ENCODE peak calls at places on chromosomes 3 and 15, in four cellular contexts. O is fibroblast of mammary gland, J is bronchial epithelial cell, I is stomach. S is an unnamed sample.

GRCh38 chr3:157785071-157785826 is 282.0 kb upstream of the VEPH1 start:
- DNase-seq in O (peak), J (peak), I (no peak), S (peak)

GRCh38 chr15:60442763-60443162 is 36.2 kb downstream of the ICE2 start:
- DNase-seq in O (peak), J (peak), I (no peak), S (no peak)

GRCh38 chr3:134249935-134250716 is 533 bp downstream of the RYK start:
- DNase-seq in O (peak), J (peak), I (peak), S (peak)

GRCh38 chr3:149462653-149463052 is 11.8 kb upstream of the TM4SF4 start:
- DNase-seq in O (peak), J (no peak), I (no peak), S (peak)

GRCh38 chr3:165645191-165645590 is 192.0 kb downstream of the BCHE start:
- DNase-seq in O (no peak), J (peak), I (no peak), S (no peak)

GRCh38 chr3:109921509-109921908 is 584.2 kb upstream of the DPPA4 start:
- DNase-seq in O (no peak), J (no peak), I (no peak), S (no peak)

GRCh38 chr3:133054572-133054971 is 16.4 kb downstream of the TMEM108 start:
- DNase-seq in O (no peak), J (no peak), I (no peak), S (no peak)

GRCh38 chr15:57356636-57357035 is 19.7 kb upstream of the CGNL1 start:
- DNase-seq in O (no peak), J (peak), I (no peak), S (peak)

GRCh38 chr3:47288966-47289910 is 6.5 kb downstream of the KLHL18 start:
- DNase-seq in O (peak), J (peak), I (no peak), S (peak)

GRCh38 chr3:143658869-143659268 is 189.4 kb downstream of the SLC9A9 start:
- DNase-seq in O (peak), J (peak), I (no peak), S (no peak)

GRCh38 chr3:114252954-114253353 is 15.6 kb upstream of the ZNF80 start:
- DNase-seq in O (no peak), J (no peak), I (no peak), S (no peak)

GRCh38 chr3:38490288-38490860 is 5.8 kb upstream of the EXOG start:
- DNase-seq in O (no peak), J (no peak), I (no peak), S (no peak)

GRCh38 chr15:70375586-70375985 is 277.9 kb upstream of the TLE3 start:
- DNase-seq in O (no peak), J (no peak), I (no peak), S (no peak)

DNA sequence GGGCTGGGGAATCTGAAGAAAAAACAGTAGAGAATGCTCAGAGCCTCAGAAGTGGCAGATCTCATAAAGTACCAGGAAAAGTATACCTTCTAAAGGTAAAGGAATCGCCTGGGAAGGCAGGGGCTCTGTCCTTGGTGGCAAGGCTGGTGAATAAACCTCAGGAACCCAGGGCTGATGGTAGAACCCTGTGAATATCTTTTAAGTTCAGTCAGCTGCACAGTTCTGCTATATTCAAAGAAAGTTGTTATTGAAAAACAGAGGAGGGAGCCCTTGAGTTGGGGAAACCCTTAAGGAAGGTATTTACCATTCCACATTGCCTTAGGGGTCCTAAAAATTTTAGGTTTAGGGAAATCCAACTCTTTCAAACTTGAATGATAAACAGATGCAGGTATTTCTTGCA is 31.2 kb downstream of the ZPLD1 start:
- DNase-seq in O (no peak), J (no peak), I (no peak), S (no peak)
- TF ChIP-seq CTCF in O (no peak), J (no peak), I (no peak), S (no peak)

DNA sequence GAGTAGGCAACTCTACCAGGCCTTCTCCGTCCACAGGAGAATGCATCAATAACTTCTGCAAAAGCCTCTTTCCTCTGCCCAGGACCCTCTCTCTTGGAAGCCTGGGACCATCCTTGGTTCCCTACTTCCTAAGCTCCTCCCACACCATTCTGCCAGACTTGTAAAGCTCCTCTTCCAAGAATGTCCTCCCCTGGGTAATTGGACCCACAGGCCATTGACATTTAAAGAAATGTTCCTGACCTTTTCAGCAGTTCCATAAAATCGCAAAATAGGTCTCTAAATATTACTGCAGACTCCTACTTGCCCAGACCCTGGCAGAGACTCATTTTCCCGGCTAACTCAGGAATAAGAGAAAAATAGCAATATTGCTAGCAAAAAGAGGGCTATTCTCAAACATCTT is 30.4 kb upstream of the HCN4 start:
- DNase-seq in O (no peak), J (no peak), I (no peak), S (no peak)
- H3K4me3 ChIP-seq in O (no peak), J (no peak), I (no peak), S (no peak)

DNA sequence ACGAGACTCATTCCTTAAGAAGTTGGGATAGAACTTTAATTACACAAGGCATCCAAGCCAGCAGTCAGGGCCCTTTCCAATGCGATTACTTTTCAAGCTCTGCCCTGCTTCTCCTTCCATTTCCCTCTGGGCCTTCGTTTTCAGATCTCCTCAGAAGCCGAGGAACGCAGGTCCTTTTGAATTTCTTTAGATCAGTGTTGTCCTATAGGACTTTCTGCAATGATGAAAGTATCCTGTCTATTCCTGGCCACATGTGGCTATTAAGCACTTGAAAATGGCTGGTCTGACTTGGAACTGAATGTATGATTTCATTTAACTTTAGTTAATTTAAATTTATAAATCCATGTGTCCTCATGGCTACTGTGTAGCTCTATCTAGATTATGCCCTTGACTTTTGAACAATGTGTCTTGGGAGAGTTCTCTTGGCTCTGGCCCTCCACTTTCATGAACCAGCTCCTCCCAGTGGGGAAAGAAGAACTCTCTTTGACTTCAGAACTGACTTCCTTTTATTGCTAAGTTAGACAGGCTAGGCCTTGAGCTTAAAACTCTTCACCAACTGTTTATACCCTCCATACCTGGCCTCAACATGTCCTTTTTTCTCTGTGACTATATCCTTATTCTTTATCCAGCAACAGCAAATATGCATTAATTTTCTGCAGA is 22.7 kb downstream of the TGFBR2 start:
- DNase-seq in O (no peak), J (no peak), I (no peak), S (peak)
- TF ChIP-seq CTCF in O (peak), J (peak), I (peak), S (no peak)

DNA sequence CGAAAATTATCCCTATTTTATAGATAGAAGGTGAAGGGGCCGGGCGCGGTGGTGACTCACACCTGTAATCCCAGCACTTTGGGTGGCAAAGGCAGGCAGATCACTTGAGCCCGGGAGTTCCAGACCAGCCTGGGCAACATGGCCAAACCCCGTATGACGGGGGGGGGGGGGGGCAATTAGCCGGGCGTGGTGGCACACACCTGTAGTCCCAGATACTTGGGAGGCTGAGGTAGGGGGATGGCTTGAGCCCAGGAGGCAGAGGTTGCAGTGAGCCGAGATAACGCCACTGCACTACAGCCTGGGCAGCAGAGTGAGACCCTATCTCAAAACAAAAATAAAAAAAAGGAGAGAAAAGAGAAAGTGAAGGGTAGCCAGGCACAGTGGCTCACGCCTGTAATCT is 1.4 kb downstream of the AAGAB start:
- DNase-seq in O (no peak), J (no peak), I (no peak), S (no peak)
- H3K4me3 ChIP-seq in O (peak), J (peak), I (peak), S (peak)

GRCh38 chr3:43217633-43218032 is 68.7 kb upstream of the SNRK start:
- DNase-seq in O (peak), J (no peak), I (no peak), S (no peak)

GRCh38 chr3:43217206-43217605 is 69.1 kb upstream of the SNRK start:
- DNase-seq in O (no peak), J (no peak), I (no peak), S (no peak)

GRCh38 chr3:43214616-43215015 is 71.7 kb upstream of the SNRK start:
- DNase-seq in O (peak), J (peak), I (no peak), S (no peak)

GRCh38 chr3:43215138-43215537 is 71.2 kb upstream of the SNRK start:
- DNase-seq in O (no peak), J (no peak), I (no peak), S (no peak)

DNA sequence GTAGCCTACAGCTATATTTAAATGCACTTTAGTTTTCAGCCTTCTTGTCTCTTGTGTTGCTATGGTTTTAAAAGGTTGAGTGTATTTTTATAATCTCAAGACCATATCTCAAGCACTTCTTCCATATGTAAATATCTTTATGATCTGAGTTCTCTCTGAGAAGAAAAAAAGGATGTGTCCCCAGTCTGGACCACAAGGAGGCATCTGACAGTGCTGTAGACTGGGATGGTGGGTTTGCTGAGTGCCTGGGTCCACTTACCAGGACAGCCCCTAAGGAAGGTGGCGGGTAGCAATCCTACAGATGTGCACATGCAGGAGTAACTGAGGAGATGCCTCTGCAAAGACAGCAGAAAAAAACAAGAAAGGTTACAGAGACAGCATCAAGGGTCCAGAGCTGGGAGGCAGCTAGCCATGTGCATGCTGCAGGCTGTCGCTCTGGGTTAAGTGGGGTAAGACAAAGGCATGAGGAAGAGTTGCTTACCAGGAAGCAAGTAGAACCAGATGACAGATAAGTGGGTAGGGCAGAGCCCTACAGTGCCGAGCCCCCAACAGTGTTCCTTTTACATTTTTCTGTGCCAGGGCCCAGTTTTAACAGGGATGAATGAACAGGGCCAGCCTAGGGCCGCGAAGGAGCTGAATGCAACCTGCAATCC is 70.5 kb upstream of the SNRK start:
- DNase-seq in O (no peak), J (no peak), I (no peak), S (no peak)
- TF ChIP-seq CTCF in O (no peak), J (no peak), I (no peak), S (no peak)

GRCh38 chr3:115469649-115470048 is 153.7 kb upstream of the GAP43 start:
- DNase-seq in O (no peak), J (no peak), I (no peak), S (no peak)
- H3K4me3 ChIP-seq in O (no peak), J (no peak), I (no peak), S (no peak)

DNA sequence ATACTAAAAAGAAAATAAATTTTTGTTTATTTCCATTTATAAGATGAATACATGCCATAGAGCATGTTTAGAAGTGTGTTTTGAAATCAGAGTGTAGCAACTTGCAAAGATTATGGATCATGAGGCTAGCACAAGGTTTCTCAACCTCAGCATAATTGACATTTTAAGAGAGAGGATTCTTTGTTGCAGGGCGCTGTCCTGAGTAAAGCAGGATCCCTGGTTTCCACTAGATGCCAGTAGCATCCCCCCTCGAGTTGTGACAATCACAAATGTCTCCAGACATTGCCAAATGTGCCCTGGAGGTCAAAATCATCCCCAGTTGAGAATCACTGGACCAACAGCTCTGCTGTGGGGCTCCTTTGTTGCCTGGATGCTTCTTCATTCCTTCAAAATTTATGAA is 128.5 kb upstream of the RBMS3 start:
- DNase-seq in O (no peak), J (no peak), I (no peak), S (peak)
- TF ChIP-seq CTCF in O (no peak), J (no peak), I (no peak), S (peak)

S was measured in cardiac fibroblast.